ENCODE peak calls at places on chromosomes 7 and 10, in six cellular contexts. Q is A549, V is GM12865, F is mucosa of descending colon, D is D721Med, P is fibroblast of mammary gland. Z is an unnamed sample.

GRCh38 chr7:5690931-5691461 is 90.5 kb downstream of the RNF216 start:
- DNase-seq in Q (no peak), V (peak), F (no peak), D (no peak), P (peak), Z (peak)

GRCh38 chr10:110214380-110214826 is 7.0 kb downstream of the MXI1 start:
- DNase-seq in Q (no peak), V (peak), F (no peak), D (no peak), P (no peak), Z (no peak)

GRCh38 chr10:110141747-110142625 is 65.4 kb upstream of the MXI1 start:
- DNase-seq in Q (no peak), V (no peak), F (no peak), D (no peak), P (no peak), Z (no peak)

GRCh38 chr10:108904163-108904878 is 1019.0 kb downstream of the XPNPEP1 start:
- DNase-seq in Q (no peak), V (no peak), F (no peak), D (no peak), P (peak), Z (no peak)

GRCh38 chr7:55509322-55509721 is 63.0 kb downstream of the VOPP1 start:
- DNase-seq in Q (no peak), V (peak), F (no peak), D (no peak), P (peak), Z (no peak)

GRCh38 chr7:80642871-80643270 is 4.4 kb downstream of the CD36 start:
- DNase-seq in Q (no peak), V (no peak), F (no peak), D (no peak), P (no peak), Z (no peak)

GRCh38 chr7:86942995-86943394 is 116.5 kb downstream of the ELAPOR2 start:
- DNase-seq in Q (no peak), V (no peak), F (no peak), D (no peak), P (no peak), Z (no peak)

GRCh38 chr7:74587435-74588126 is 69.9 kb upstream of the GTF2I start:
- DNase-seq in Q (peak), V (peak), F (peak), D (no peak), P (peak), Z (peak)

GRCh38 chr7:46759711-46760480 is 822.0 kb downstream of the TNS3 start:
- DNase-seq in Q (no peak), V (no peak), F (no peak), D (no peak), P (peak), Z (peak)

GRCh38 chr7:91979590-91979989 is 38.9 kb downstream of the AKAP9 start:
- DNase-seq in Q (no peak), V (no peak), F (no peak), D (no peak), P (no peak), Z (no peak)

GRCh38 chr10:29535012-29535777 is 99.6 kb downstream of the SVIL start:
- DNase-seq in Q (peak), V (no peak), F (peak), D (no peak), P (peak), Z (peak)

GRCh38 chr7:97835296-97836138 is 36.7 kb downstream of the ASNS start:
- DNase-seq in Q (peak), V (peak), F (no peak), D (no peak), P (peak), Z (peak)

GRCh38 chr10:110498087-110498981 is 627 bp downstream of the DUSP5 start:
- DNase-seq in Q (no peak), V (peak), F (peak), D (no peak), P (peak), Z (peak)

GRCh38 chr7:82677064-82677463 is 233.5 kb upstream of the CACNA2D1 start:
- DNase-seq in Q (no peak), V (no peak), F (no peak), D (no peak), P (no peak), Z (no peak)

GRCh38 chr7:39624202-39624807 is 933 bp downstream of the RALA start:
- DNase-seq in Q (no peak), V (peak), F (no peak), D (no peak), P (peak), Z (peak)

GRCh38 chr10:47319798-47320197 is 2.5 kb upstream of the GDF2 start:
- DNase-seq in Q (no peak), V (no peak), F (no peak), D (no peak), P (no peak), Z (no peak)

GRCh38 chr10:12902959-12903358 is 98.6 kb downstream of the CCDC3 start:
- DNase-seq in Q (no peak), V (no peak), F (no peak), D (no peak), P (no peak), Z (no peak)

GRCh38 chr10:108422286-108422685 is 1257.8 kb upstream of the SORCS1 start:
- DNase-seq in Q (no peak), V (no peak), F (no peak), D (no peak), P (no peak), Z (no peak)

GRCh38 chr7:116571037-116571436 is 46.2 kb downstream of the CAV1 start:
- DNase-seq in Q (no peak), V (no peak), F (no peak), D (no peak), P (peak), Z (peak)

GRCh38 chr10:118139321-118139720 is 92.6 kb upstream of the RAB11FIP2 start:
- DNase-seq in Q (no peak), V (no peak), F (no peak), D (no peak), P (peak), Z (peak)

GRCh38 chr10:3245395-3245794 is 72.8 kb upstream of the PITRM1 start:
- DNase-seq in Q (no peak), V (no peak), F (no peak), D (no peak), P (no peak), Z (no peak)

GRCh38 chr10:77564781-77565589 is 72.6 kb downstream of the KCNMA1 start:
- DNase-seq in Q (peak), V (no peak), F (no peak), D (no peak), P (peak), Z (peak)

GRCh38 chr7:77338260-77338659 is 77.9 kb downstream of the GSAP start:
- DNase-seq in Q (no peak), V (no peak), F (no peak), D (no peak), P (no peak), Z (no peak)

GRCh38 chr7:41891967-41892755 is 189.3 kb upstream of the INHBA start:
- DNase-seq in Q (no peak), V (no peak), F (no peak), D (no peak), P (no peak), Z (no peak)

GRCh38 chr7:112573302-112574039 is 92.7 kb downstream of the LSMEM1 start:
- DNase-seq in Q (no peak), V (no peak), F (no peak), D (no peak), P (peak), Z (no peak)

GRCh38 chr10:62095341-62096071 is 173.1 kb downstream of the RTKN2 start:
- DNase-seq in Q (no peak), V (no peak), F (no peak), D (no peak), P (peak), Z (peak)

GRCh38 chr10:44651834-44652233 is 259.3 kb upstream of the TMEM72 start:
- DNase-seq in Q (no peak), V (no peak), F (peak), D (no peak), P (peak), Z (no peak)

GRCh38 chr7:13742126-13742525 is 247.3 kb downstream of the ETV1 start:
- DNase-seq in Q (no peak), V (no peak), F (no peak), D (no peak), P (peak), Z (peak)

GRCh38 chr7:147014596-147014995 is 898.0 kb downstream of the CNTNAP2 start:
- DNase-seq in Q (no peak), V (no peak), F (no peak), D (no peak), P (peak), Z (no peak)

GRCh38 chr7:50603288-50603687 is 38.1 kb upstream of the DDC start:
- DNase-seq in Q (no peak), V (no peak), F (no peak), D (no peak), P (no peak), Z (no peak)

GRCh38 chr10:109978481-109978880 is 29.3 kb upstream of the ADD3 start:
- DNase-seq in Q (no peak), V (peak), F (no peak), D (no peak), P (peak), Z (peak)

GRCh38 chr10:74822583-74823089 is 3.8 kb upstream of the KAT6B start:
- DNase-seq in Q (no peak), V (no peak), F (no peak), D (no peak), P (peak), Z (no peak)

GRCh38 chr10:116699783-116700150 is 42.6 kb downstream of the HSPA12A start:
- DNase-seq in Q (no peak), V (no peak), F (no peak), D (peak), P (no peak), Z (no peak)

GRCh38 chr7:8197994-8198698 is 63.8 kb downstream of the ICA1 start:
- DNase-seq in Q (no peak), V (no peak), F (no peak), D (no peak), P (no peak), Z (no peak)

GRCh38 chr10:69639291-69640195 is 9.5 kb downstream of the FAM241B start:
- DNase-seq in Q (peak), V (peak), F (no peak), D (peak), P (peak), Z (peak)

GRCh38 chr10:128481152-128481551 is 354.9 kb upstream of the MKI67 start:
- DNase-seq in Q (no peak), V (no peak), F (no peak), D (no peak), P (no peak), Z (no peak)

GRCh38 chr7:48780862-48781261 is 143.5 kb upstream of the CDC14C start:
- DNase-seq in Q (no peak), V (no peak), F (no peak), D (no peak), P (no peak), Z (no peak)

GRCh38 chr10:50501899-50502556 is 121.7 kb downstream of the SGMS1 start:
- DNase-seq in Q (no peak), V (peak), F (no peak), D (no peak), P (no peak), Z (peak)

DNA sequence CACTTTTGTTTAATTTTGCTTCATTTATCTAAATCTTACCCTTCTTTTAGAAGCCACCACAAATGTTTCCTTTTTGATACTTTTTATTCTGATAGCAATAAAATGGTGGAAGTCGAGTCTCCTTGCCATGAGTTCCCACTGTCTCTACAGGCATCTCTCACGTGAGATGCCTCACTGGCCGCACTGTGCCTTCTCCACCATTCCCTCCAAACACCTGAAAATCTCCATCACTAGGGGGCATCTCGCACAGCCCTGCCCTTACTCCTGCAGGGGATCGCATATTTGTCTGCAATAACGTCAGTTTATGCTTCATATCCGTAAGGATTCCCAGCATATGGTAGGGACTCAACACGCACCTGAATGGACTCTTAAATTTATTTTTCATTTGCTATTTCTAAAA is 56.3 kb upstream of the NCAPG2 start:
- DNase-seq in Q (no peak), V (no peak), F (no peak), D (no peak), P (no peak), Z (no peak)
- TF ChIP-seq CTCF in Q (peak), V (no peak), F (no peak), D (peak), P (peak), Z (peak)

DNA sequence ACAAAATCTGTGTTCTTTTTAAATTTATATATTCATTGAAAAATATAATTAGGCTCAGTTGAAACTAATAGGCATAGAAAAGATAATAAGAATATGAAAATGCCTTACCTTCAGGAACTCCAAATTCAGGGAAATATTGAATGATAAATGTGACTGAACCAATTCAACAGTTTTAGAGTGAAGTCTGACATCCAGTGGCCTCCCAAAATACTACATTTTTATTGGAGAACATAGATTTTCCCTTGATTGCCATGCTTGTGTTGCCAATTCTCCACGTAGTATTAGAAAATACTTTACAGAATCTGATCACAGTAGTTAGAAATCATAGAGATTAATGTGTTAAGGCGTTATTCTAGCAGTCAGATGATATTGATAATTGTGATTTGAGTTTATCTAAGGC is 1246.7 kb downstream of the GATA3 start:
- DNase-seq in Q (no peak), V (no peak), F (no peak), D (no peak), P (peak), Z (peak)
- TF ChIP-seq CTCF in Q (peak), V (no peak), F (no peak), D (peak), P (peak), Z (peak)

GRCh38 chr7:156642306-156643045 is 1.9 kb downstream of the RNF32 start:
- DNase-seq in Q (no peak), V (no peak), F (no peak), D (no peak), P (no peak), Z (no peak)
- TF ChIP-seq CTCF in Q (no peak), V (no peak), F (no peak), D (no peak), P (no peak), Z (no peak)

GRCh38 chr7:100825215-100825671 is 2.1 kb downstream of the EPHB4 start:
- DNase-seq in Q (no peak), V (no peak), F (peak), D (peak), P (no peak), Z (peak)

GRCh38 chr7:100822236-100823139 is 4.8 kb downstream of the EPHB4 start:
- DNase-seq in Q (no peak), V (no peak), F (peak), D (peak), P (no peak), Z (no peak)

GRCh38 chr7:100823534-100823933 is 3.8 kb downstream of the EPHB4 start:
- DNase-seq in Q (no peak), V (no peak), F (peak), D (peak), P (no peak), Z (no peak)

GRCh38 chr7:100824499-100825214 is 2.7 kb downstream of the EPHB4 start:
- DNase-seq in Q (no peak), V (no peak), F (peak), D (no peak), P (no peak), Z (no peak)

DNA sequence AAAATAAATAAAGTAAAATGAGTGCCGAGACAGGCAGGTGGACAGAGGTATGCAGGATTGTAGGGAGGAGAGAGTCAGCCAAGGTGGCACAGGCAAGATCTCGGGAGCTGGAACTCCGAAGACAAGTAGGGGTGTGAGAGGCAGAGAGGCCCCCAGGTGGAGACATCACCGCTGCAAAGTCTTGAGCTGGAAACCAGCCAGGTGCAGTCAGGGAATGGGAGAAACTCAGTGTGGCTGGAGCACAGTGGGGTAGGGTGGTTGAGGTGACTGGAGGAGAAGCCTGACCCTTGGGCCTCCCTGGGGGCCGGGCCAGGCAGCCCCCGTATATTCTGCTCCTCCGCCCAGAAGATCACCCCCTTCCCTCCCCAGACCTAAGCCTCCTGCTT is 4.2 kb downstream of the EPHB4 start:
- DNase-seq in Q (no peak), V (no peak), F (no peak), D (no peak), P (no peak), Z (no peak)
- TF ChIP-seq CTCF in Q (no peak), V (no peak), F (no peak), D (no peak), P (no peak), Z (no peak)

Z was measured in mammary epithelial cell.